ENCODE peak calls at places on chromosomes 1 and 21, in nine cellular contexts. Q is ovary, Y is testis, T is hepatocyte, C is pancreas, G is BE2C, P is tibial artery, J is activated B cell treated with CpG ODN at 0.5 μM for 24 hours, V is Calu3. O is an unnamed sample.

GRCh38 chr1:187788686-187789085 is 959.9 kb downstream of the PLA2G4A start:
- DNase-seq in T (no peak), P (no peak), Q (no peak), Y (no peak), C (no peak), J (no peak), G (no peak), V (no peak), O (no peak)

GRCh38 chr1:43902058-43902831 is 31.4 kb upstream of the ARTN start:
- DNase-seq in Q (no peak), G (no peak), C (no peak), T (no peak), Y (no peak), P (no peak), J (no peak), V (no peak), O (no peak)

GRCh38 chr1:180083164-180083563 is 71.5 kb upstream of the QSOX1 start:
- DNase-seq in P (no peak), G (no peak), Q (no peak), V (no peak), C (no peak), J (no peak), T (no peak), Y (no peak), O (no peak)

GRCh38 chr1:105072850-105073249 is 1323.2 kb downstream of the AMY1C start:
- DNase-seq in Y (no peak), G (peak), T (no peak), C (no peak), J (no peak), Q (no peak), P (no peak), V (no peak), O (no peak)

GRCh38 chr21:15560383-15561056 is 169.3 kb upstream of the USP25 start:
- DNase-seq in V (no peak), T (no peak), Y (no peak), P (no peak), C (no peak), Q (no peak), J (no peak), G (no peak), O (no peak)

GRCh38 chr1:199931666-199932377 is 95.7 kb upstream of the NR5A2 start:
- DNase-seq in Y (no peak), V (peak), P (no peak), C (no peak), Q (no peak), T (no peak), J (no peak), G (no peak), O (no peak)

GRCh38 chr1:31441558-31441957 is 28.5 kb downstream of the SERINC2 start:
- DNase-seq in J (no peak), Y (no peak), T (no peak), G (no peak), V (no peak), C (no peak), P (no peak), Q (no peak), O (no peak)

GRCh38 chr1:4716406-4716805 is 62.0 kb downstream of the AJAP1 start:
- DNase-seq in G (no peak), C (no peak), V (no peak), Y (no peak), P (no peak), J (no peak), T (no peak), Q (no peak), O (no peak)

GRCh38 chr1:70914224-70914623 is 133.4 kb downstream of the PTGER3 start:
- DNase-seq in P (no peak), Y (no peak), T (no peak), V (no peak), G (no peak), J (no peak), C (no peak), Q (no peak), O (no peak)

GRCh38 chr21:38556390-38556789 is 58.1 kb upstream of the ERG start:
- DNase-seq in P (no peak), Y (no peak), Q (no peak), J (no peak), V (no peak), C (no peak), G (no peak), T (no peak), O (no peak)

GRCh38 chr1:231949277-231950122 is 322.9 kb downstream of the DISC1 start:
- DNase-seq in C (no peak), P (peak), G (no peak), J (no peak), T (peak), V (no peak), Q (peak), Y (no peak), O (no peak)
- TF ChIP-seq CTCF in C (no peak), P (no peak), G (no peak), J (no peak), T (peak), V (no peak), Q (no peak), Y (no peak), O (no peak)

GRCh38 chr21:45695086-45695485 is 51.6 kb downstream of the PCBP3 start:
- DNase-seq in V (no peak), J (no peak), T (no peak), C (no peak), Y (no peak), Q (no peak), P (no peak), G (peak), O (no peak)
- TF ChIP-seq CTCF in V (no peak), J (no peak), T (peak), C (no peak), Y (no peak), Q (no peak), P (no peak), G (peak), O (no peak)

GRCh38 chr1:161388639-161389038 is 21.0 kb upstream of the CFAP126 start:
- DNase-seq in V (no peak), J (no peak), P (no peak), T (no peak), C (no peak), Q (no peak), G (no peak), Y (no peak), O (no peak)
- TF ChIP-seq CTCF in V (no peak), J (no peak), P (no peak), T (no peak), C (no peak), Q (no peak), G (peak), Y (no peak), O (no peak)

GRCh38 chr1:203055983-203056382 is 29.7 kb downstream of the PPFIA4 start:
- DNase-seq in J (no peak), P (no peak), Y (no peak), G (no peak), C (no peak), Q (no peak), T (no peak), V (no peak), O (no peak)

GRCh38 chr1:203058674-203058931 is 27.2 kb downstream of the MYOG start:
- DNase-seq in C (no peak), V (no peak), Y (no peak), J (no peak), P (no peak), T (no peak), G (no peak), Q (no peak), O (no peak)

GRCh38 chr1:203057831-203058673 is 27.8 kb downstream of the MYOG start:
- DNase-seq in T (no peak), G (peak), C (no peak), V (no peak), Y (no peak), J (no peak), Q (no peak), P (no peak), O (no peak)

GRCh38 chr1:203055166-203055799 is 29.0 kb downstream of the PPFIA4 start:
- DNase-seq in V (no peak), P (no peak), Y (no peak), T (no peak), C (no peak), G (peak), J (no peak), Q (no peak), O (no peak)

GRCh38 chr1:203056516-203056915 is 29.3 kb downstream of the MYOG start:
- DNase-seq in J (no peak), Q (no peak), C (no peak), G (no peak), P (no peak), T (no peak), Y (no peak), V (no peak), O (no peak)
- TF ChIP-seq CTCF in J (no peak), Q (no peak), C (no peak), G (peak), P (no peak), T (no peak), Y (no peak), V (no peak), O (no peak)

DNA sequence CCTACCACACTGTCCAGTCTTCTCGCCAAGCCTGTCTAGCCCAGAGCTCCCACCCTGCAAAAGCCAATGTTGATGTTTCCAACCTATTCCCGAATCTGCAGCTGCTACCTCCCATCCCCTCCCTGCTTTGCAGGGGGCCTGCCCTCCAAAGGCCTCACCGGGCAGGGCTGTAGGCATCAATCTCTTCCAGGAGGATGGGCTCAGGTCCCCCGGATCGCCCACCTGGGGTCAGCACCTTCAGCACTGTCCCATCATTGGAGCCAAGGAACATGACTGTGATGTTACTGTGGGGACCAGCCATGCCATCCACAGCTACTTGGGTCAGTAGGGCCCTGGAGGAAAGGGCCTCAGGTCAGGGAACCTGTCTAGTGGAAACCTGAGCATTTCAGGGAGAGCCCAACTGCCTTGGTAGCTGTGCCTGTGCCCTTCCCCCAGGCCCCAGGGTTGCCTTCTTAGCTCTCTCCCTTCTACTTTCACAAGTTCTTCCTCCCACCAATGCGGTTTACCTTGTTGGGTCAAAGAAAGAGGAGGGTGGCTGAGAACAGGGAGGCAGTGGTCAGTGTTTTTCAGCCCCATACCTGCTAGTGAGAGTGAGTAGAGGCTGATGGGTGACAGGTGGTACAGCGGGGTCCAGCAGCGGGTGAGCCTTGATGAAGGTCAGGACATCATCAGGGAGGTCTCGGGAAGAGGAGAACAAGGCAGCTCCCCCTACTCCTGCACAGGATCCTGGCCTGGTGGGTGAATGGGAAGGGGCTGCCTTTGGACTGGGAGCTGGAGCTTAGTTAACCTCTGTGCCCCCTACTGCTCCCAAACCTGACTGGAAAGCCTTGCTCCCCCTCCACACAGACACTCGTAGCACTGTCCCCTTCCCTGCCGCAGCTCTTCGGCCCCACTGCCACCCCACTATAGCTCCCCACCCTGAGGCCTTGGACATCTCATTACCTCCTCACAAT is 10.7 kb downstream of the SEMA6C start:
- DNase-seq in C (no peak), G (no peak), T (no peak), V (no peak), Y (no peak), P (peak), J (no peak), Q (no peak), O (no peak)
- TF ChIP-seq CTCF in C (no peak), G (no peak), T (no peak), V (no peak), Y (no peak), P (no peak), J (no peak), Q (no peak), O (no peak)

GRCh38 chr1:92485374-92486250 is 1.1 kb downstream of the GFI1 start:
- DNase-seq in Y (peak), T (peak), Q (no peak), P (no peak), J (peak), G (peak), C (peak), V (peak), O (no peak)

GRCh38 chr1:92487078-92487605 is 417 bp upstream of the GFI1 start:
- DNase-seq in V (no peak), G (no peak), Q (no peak), J (no peak), C (no peak), T (no peak), P (no peak), Y (no peak), O (no peak)

GRCh38 chr1:92484472-92485373 is 2.0 kb downstream of the GFI1 start:
- DNase-seq in T (peak), Y (peak), Q (no peak), C (peak), J (peak), V (peak), P (no peak), G (peak), O (peak)

GRCh38 chr1:92488416-92488815 is 1.7 kb upstream of the GFI1 start:
- DNase-seq in T (no peak), P (no peak), G (no peak), C (no peak), Q (no peak), Y (no peak), J (no peak), V (no peak), O (no peak)

GRCh38 chr1:92486251-92487077 is at the start of gene GFI1:
- DNase-seq in Y (peak), P (no peak), T (peak), J (peak), G (peak), V (no peak), Q (no peak), C (peak), O (peak)
- TF ChIP-seq CTCF in Y (no peak), P (no peak), T (no peak), J (no peak), G (no peak), V (no peak), Q (no peak), C (no peak), O (no peak)

O was measured in heart right ventricle.